ENCODE peak calls at places on chromosomes 4 and X, in four cellular contexts. L is SJSA1; S is GF-D8; O is activated CD4-positive, alpha-beta T cell treated with anti-CD3 and anti-CD28 coated beads, Interleukin-2, amount 50 U/mL, for 1 hour. I is an unnamed sample.

GRCh38 chr4:87069037-87069742 is 134.4 kb downstream of the AFF1 start:
- DNase-seq in L (no peak), S (no peak), O (no peak), I (no peak)

GRCh38 chrX:26649534-26649933 is 433.6 kb downstream of the MAGEB5 start:
- DNase-seq in L (no peak), S (no peak), O (no peak), I (peak)

GRCh38 chrX:95071052-95071451 is 1397.0 kb downstream of the FAM133A start:
- DNase-seq in L (no peak), S (no peak), O (no peak), I (no peak)

GRCh38 chr4:11428701-11429571 is at the start of gene HS3ST1:
- DNase-seq in L (no peak), S (no peak), O (peak), I (peak)

GRCh38 chr4:153564630-153565525 is 98.7 kb downstream of the TMEM131L start:
- DNase-seq in L (peak), S (no peak), O (no peak), I (no peak)

GRCh38 chr4:119504616-119505015 is 124.0 kb downstream of the PDE5A start:
- DNase-seq in L (no peak), S (no peak), O (no peak), I (no peak)

GRCh38 chr4:2893772-2894171 is 50.1 kb downstream of the ADD1 start:
- DNase-seq in L (no peak), S (no peak), O (no peak), I (no peak)

GRCh38 chr4:22217480-22217879 is 268.9 kb upstream of the KCNIP4 start:
- DNase-seq in L (no peak), S (no peak), O (no peak), I (no peak)

GRCh38 chr4:152643153-152644035 is 36.4 kb downstream of the TMEM154 start:
- DNase-seq in L (no peak), S (peak), O (no peak), I (no peak)

GRCh38 chrX:151973851-151974335 is 583 bp downstream of the GABRE start:
- DNase-seq in L (no peak), S (no peak), O (no peak), I (peak)